ENCODE peak calls at places on chromosomes 13 and 19, in eight cellular contexts. H is A673, Q is mesenchymal stem cell, A is fibroblast of lung, O is thoracic aorta, L is ascending aorta, M is OCI-LY7, K is Panc1. I is an unnamed sample.

GRCh38 chr13:30340367-30341184 is 33.2 kb upstream of the KATNAL1 start:
- DNase-seq in Q (peak; percentile 91), A (peak; percentile 87), M (no peak), L (peak; percentile 88), K (no peak), H (peak; percentile 44), O (peak; percentile 38), I (no peak)

GRCh38 chr13:113648218-113648615 is 9.8 kb downstream of the ATP4B start:
- DNase-seq in M (no peak), Q (no peak), L (no peak), O (no peak), A (no peak), H (no peak), K (no peak), I (no peak)

GRCh38 chr13:39684531-39685137 is 29.2 kb downstream of the COG6 start:
- DNase-seq in Q (peak; percentile 55), L (no peak), K (no peak), H (peak; percentile 73), M (peak; percentile 81), A (peak; percentile 56), O (no peak), I (no peak)

GRCh38 chr19:46404884-46405658 is 8.3 kb downstream of the CCDC8 start:
- DNase-seq in M (peak; percentile 80), L (no peak), A (no peak), Q (no peak), K (no peak), O (no peak), H (peak; percentile 78), I (no peak)

GRCh38 chr13:106183410-106184128 is 351.9 kb downstream of the EFNB2 start:
- DNase-seq in K (no peak), A (no peak), O (no peak), H (peak; percentile 11), L (no peak), M (no peak), Q (no peak), I (no peak)

GRCh38 chr19:49684251-49684982 is 5.0 kb upstream of the ADM5 start:
- DNase-seq in O (no peak), M (no peak), K (no peak), Q (no peak), L (no peak), A (no peak), H (peak; percentile 47), I (no peak)

GRCh38 chr13:61685683-61686013 is 270.0 kb upstream of the PCDH20 start:
- DNase-seq in H (peak; percentile 48), L (no peak), M (no peak), O (no peak), K (no peak), Q (no peak), A (no peak), I (no peak)

GRCh38 chr13:54185785-54186184 is 1157.2 kb downstream of the OLFM4 start:
- DNase-seq in O (no peak), K (no peak), M (no peak), L (no peak), A (no peak), H (peak; percentile 41), Q (peak; percentile 0), I (no peak)

GRCh38 chr19:53892981-53893325 is 11.0 kb downstream of the PRKCG start:
- DNase-seq in M (peak; percentile 24), O (no peak), H (peak; percentile 47), L (no peak), A (no peak), Q (no peak), K (no peak), I (no peak)

GRCh38 chr13:110338441-110339101 is 31.5 kb downstream of the COL4A2 start:
- DNase-seq in M (no peak), Q (peak; percentile 91), K (no peak), L (peak; percentile 90), O (no peak), H (no peak), A (peak; percentile 91), I (no peak)

GRCh38 chr13:24097064-24097463 is 63.5 kb upstream of the SPATA13 start:
- DNase-seq in M (no peak), O (no peak), H (peak; percentile 52), L (no peak), Q (peak; percentile 68), A (peak; percentile 36), K (no peak), I (no peak)

GRCh38 chr19:6744381-6745288 is 5.2 kb downstream of the TRIP10 start:
- DNase-seq in L (peak; percentile 90), K (no peak), H (peak; percentile 86), M (no peak), A (peak; percentile 85), Q (peak; percentile 76), O (no peak), I (no peak)

GRCh38 chr13:110398564-110399507 is 91.8 kb downstream of the COL4A2 start:
- DNase-seq in M (no peak), L (no peak), A (peak; percentile 94), Q (peak; percentile 45), K (no peak), H (no peak), O (no peak), I (no peak)

GRCh38 chr13:48571121-48571901 is 38.4 kb upstream of the RCBTB2 start:
- DNase-seq in L (no peak), O (no peak), M (peak; percentile 30), A (peak; percentile 82), H (no peak), K (no peak), Q (peak; percentile 53), I (no peak)

GRCh38 chr13:24802074-24802473 is 38.1 kb downstream of the RNF17 start:
- DNase-seq in O (no peak), Q (peak; percentile 6), L (no peak), K (no peak), H (no peak), A (peak; percentile 4), M (no peak), I (no peak)

GRCh38 chr13:67095621-67096020 is 134.5 kb downstream of the PCDH9 start:
- DNase-seq in K (no peak), A (no peak), O (no peak), Q (no peak), M (no peak), L (no peak), H (no peak), I (no peak)

GRCh38 chr13:80988752-80989151 is 647.8 kb upstream of the SPRY2 start:
- DNase-seq in Q (no peak), L (no peak), K (no peak), M (no peak), A (no peak), H (no peak), O (no peak), I (no peak)

GRCh38 chr19:23273022-23273593 is 22.9 kb upstream of the ZNF724 start:
- DNase-seq in H (no peak), Q (peak; percentile 2), O (no peak), L (no peak), A (no peak), M (peak; percentile 51), K (no peak), I (no peak)

GRCh38 chr13:24251525-24251924 is 57.9 kb upstream of the C1QTNF9 start:
- DNase-seq in K (no peak), L (no peak), M (no peak), O (no peak), A (no peak), Q (no peak), H (no peak), I (peak; percentile 84)

GRCh38 chr19:35940078-35940775 is 4.1 kb downstream of the LRFN3 start:
- DNase-seq in O (no peak), A (no peak), M (no peak), H (no peak), Q (no peak), K (no peak), L (no peak), I (no peak)
- H3K27ac ChIP-seq in O (no peak overlapping the region), A (no peak overlapping the region), M (no peak overlapping the region), H (no peak overlapping the region), Q (no peak overlapping the region), K (no peak overlapping the region), L (no peak overlapping the region), I (no peak overlapping the region)

DNA sequence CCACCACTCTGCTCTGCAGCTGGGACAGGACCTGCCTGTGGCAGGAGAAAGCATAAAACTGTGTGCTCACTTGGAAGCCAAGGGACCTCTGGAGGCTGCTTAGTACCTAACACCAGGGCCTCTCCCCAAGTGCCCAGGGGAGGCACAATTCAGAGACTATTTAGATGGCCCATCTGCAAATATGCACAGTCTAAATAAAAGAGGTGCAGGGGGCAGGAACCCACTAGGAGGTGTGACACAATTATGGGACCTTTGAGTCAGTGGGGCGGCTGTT is 32.6 kb upstream of the EPHX3 start:
- DNase-seq in A (no peak), M (no peak), H (no peak), Q (no peak), K (no peak), L (no peak), O (no peak), I (no peak)
- H3K36me3 ChIP-seq in A (peaks cover 33% of the 10 kb centered on the region), M (peaks cover 100% of the 10 kb centered on the region), H (peaks cover 83% of the 10 kb centered on the region), Q (peaks cover 84% of the 10 kb centered on the region), K (peaks cover 6% of the 10 kb centered on the region), L (peaks cover 80% of the 10 kb centered on the region), O (peaks cover 57% of the 10 kb centered on the region), I (peaks cover 93% of the 10 kb centered on the region)

DNA sequence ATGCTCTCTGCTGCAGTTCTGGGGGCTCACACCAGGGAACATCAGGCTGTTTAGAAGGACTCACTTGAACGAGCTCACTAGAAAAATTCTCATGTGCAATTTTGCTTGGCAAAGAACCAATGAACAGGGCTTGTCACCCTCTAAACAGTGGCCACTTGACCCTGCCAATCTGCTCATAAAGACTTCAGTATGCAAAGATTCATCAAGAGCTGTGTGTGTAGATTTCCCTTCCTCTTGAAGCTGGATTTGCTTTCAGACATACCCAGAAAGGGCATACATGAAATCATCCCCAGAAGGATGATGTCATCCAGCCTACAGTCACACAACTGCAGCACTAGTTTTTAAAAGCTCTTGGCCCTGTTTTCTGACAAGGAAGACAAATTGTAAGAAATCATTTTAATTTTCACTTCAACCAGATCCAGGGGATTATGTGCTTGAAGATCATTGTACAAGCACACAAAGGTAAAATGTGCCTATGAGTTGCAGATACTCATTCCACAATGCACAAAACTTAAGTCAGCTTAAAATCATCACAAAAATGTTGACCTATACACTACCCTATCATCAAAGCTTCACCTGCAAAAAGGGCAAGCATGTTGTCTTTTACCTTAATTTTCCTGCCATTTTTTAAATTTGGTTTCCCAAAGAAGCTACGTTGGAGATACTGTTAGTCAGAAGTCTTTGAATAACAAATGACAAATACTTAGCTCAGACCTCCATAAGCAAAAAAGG is 5.2 kb upstream of the STK24 start:
- DNase-seq in M (no peak), K (no peak), A (peak; percentile 83), O (no peak), Q (peak; percentile 83), H (peak; percentile 36), L (no peak), I (no peak)
- H3K27ac ChIP-seq in M (no peak overlapping the region), K (no peak overlapping the region), A (no peak overlapping the region), O (no peak overlapping the region), Q (no peak overlapping the region), H (no peak overlapping the region), L (peak overlapping the region; percentile 27), I (no peak overlapping the region)

DNA sequence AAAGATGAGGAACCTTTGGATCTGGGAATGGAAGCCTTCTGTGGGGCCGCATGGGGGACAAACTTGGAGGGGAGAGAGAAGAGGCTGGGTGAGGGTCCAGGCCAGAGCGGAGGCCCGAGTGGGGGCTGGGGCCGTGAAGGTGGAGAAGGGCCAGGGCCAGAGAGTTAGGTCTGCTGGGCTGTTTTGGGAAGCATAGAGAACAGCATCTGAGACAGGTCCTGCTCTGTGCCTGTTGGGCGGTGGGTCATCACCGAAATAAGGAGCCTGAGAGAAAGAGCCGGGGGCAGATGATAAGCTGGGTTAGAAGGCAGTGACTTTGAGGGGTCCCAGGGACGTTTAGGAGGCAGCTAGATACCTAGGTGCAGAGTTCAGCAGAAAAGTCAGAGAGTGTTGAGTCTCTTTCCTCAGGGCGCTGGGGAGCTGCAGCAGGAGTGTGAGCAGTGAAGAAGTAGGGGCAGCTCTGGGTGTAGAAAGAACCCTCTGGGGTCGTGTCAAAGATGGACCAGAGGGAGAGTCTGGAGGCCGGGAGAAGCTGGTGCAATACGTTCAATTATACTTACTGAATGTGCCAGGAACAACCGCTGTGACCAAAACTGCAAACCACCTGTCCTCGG is 2.7 kb downstream of the SPACA6 start:
- DNase-seq in O (no peak), K (no peak), Q (no peak), L (no peak), H (no peak), M (no peak), A (no peak), I (no peak)
- H3K36me3 ChIP-seq in O (peaks cover 10% of the 10 kb centered on the region), K (no peaks in the 10 kb centered on the region), Q (peaks cover 79% of the 10 kb centered on the region), L (peaks cover 65% of the 10 kb centered on the region), H (peaks cover 50% of the 10 kb centered on the region), M (no peaks in the 10 kb centered on the region), A (peaks cover 26% of the 10 kb centered on the region), I (no peaks in the 10 kb centered on the region)

I was measured in effector memory CD4-positive, alpha-beta T cell.